ENCODE peak calls at places on chromosomes 6 and 20, in five cellular contexts. T, O, R, A and W are unnamed samples.

GRCh38 chr6:11732036-11732545 is 46.5 kb downstream of the ADTRP start:
- DNase-seq in T (no peak), O (no peak), R (peak; percentile 93), A (peak; percentile 63), W (peak; percentile 80)

GRCh38 chr6:33384581-33385020 is 7.0 kb upstream of the KIFC1 start:
- DNase-seq in T (peak; percentile 72), O (no peak), R (no peak), A (no peak), W (no peak)

GRCh38 chr6:14464049-14464448 is 346.5 kb downstream of the CD83 start:
- DNase-seq in T (no peak), O (no peak), R (no peak), A (no peak), W (no peak)

GRCh38 chr20:15673206-15673605 is 900.0 kb downstream of the KIF16B start:
- DNase-seq in T (no peak), O (no peak), R (no peak), A (no peak), W (no peak)

GRCh38 chr6:26521485-26522391 is 16.4 kb upstream of the HMGN4 start:
- DNase-seq in T (no peak), O (peak; percentile 70), R (peak; percentile 69), A (peak; percentile 81), W (peak; percentile 82)

GRCh38 chr6:170291271-170292110 is 613 bp upstream of the DLL1 start:
- DNase-seq in T (no peak), O (no peak), R (peak; percentile 63), A (peak; percentile 82), W (peak; percentile 59)

GRCh38 chr6:107957909-107958688 is at the start of gene SEC63:
- DNase-seq in T (peak; percentile 93), O (peak; percentile 96), R (peak; percentile 95), A (peak; percentile 97), W (peak; percentile 98)

GRCh38 chr6:128474481-128474880 is 45.9 kb downstream of the PTPRK start:
- DNase-seq in T (no peak), O (no peak), R (no peak), A (no peak), W (no peak)

GRCh38 chr6:108115598-108116058 is 41.1 kb upstream of the OSTM1 start:
- DNase-seq in T (peak; percentile 41), O (no peak), R (peak; percentile 26), A (no peak), W (peak; percentile 41)

GRCh38 chr6:4612636-4613171 is 163.5 kb upstream of the CDYL start:
- DNase-seq in T (no peak), O (no peak), R (peak; percentile 40), A (no peak), W (no peak)

GRCh38 chr20:53907968-53908751 is 162.2 kb downstream of the BCAS1 start:
- DNase-seq in T (no peak), O (no peak), R (no peak), A (no peak), W (no peak)

GRCh38 chr20:1626528-1627192 is 6.9 kb upstream of the SIRPB1 start:
- DNase-seq in T (no peak), O (no peak), R (no peak), A (no peak), W (no peak)

GRCh38 chr20:59584278-59584925 is 19.9 kb upstream of the PHACTR3 start:
- DNase-seq in T (no peak), O (no peak), R (no peak), A (no peak), W (no peak)

GRCh38 chr6:114339706-114340105 is 3.1 kb downstream of the HS3ST5 start:
- DNase-seq in T (no peak), O (no peak), R (no peak), A (no peak), W (no peak)

GRCh38 chr20:36085686-36086267 is 68.8 kb upstream of the EPB41L1 start:
- DNase-seq in T (peak; percentile 84), O (no peak), R (no peak), A (no peak), W (peak; percentile 68)

GRCh38 chr6:157990321-157991066 is 8.8 kb downstream of the SYNJ2 start:
- DNase-seq in T (no peak), O (peak; percentile 14), R (no peak), A (no peak), W (no peak)

DNA sequence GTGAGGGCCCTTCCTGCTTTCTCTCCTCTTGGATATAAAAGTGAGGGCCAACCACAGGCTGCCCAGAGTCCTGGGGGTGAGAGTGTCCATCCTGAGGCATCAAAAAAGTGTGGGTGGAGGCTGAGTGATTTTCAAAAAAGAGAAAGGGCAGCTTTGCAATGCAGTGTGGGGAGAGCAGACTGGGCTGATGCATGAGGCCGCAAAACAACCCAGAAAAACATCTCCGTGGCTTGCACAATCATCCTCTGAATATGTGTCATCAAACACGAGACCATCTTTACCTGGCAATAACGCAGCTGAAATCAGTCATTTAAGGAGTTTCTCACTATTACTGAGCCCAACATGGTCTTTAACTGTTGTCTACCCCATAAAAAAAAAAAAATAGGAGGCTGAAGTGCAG is 191.2 kb upstream of the SOX4 start:
- DNase-seq in T (no peak), O (no peak), R (peak; percentile 44), A (no peak), W (no peak)
- H3K27ac ChIP-seq in T (no peak overlapping the region), O (no peak overlapping the region), R (no peak overlapping the region), A (no peak overlapping the region), W (no peak overlapping the region)

DNA sequence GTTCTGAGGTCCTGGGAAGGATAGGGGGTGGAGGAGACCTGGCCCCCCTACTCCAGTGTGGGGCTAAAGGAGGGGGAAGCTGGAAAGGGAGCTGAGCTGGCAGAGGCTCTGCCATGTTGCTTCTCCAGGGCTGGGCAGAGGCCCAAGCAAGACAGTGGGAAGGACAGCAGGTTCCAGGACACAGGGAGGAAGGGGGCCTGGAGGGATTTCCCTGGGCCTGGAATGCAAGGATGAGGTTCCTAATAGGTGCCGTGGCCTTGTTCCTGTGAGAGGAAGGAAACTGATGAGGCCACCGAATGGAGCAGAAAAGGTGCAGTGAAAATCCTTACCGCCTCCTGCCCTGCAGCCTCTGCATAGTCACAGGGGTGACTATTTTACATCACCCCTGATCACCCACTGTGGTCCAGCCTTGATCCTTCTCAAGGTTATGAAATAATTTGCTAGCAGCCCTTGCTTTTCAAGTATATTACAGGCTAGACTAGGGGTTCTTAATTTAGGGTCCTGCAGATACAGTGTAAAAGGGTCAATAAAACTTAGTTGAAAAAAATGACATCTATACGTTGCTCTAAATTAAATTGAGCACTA is 45.6 kb upstream of the RNF24 start:
- DNase-seq in T (no peak), O (no peak), R (no peak), A (no peak), W (no peak)
- H3K27ac ChIP-seq in T (no peak overlapping the region), O (no peak overlapping the region), R (no peak overlapping the region), A (peak overlapping the region; percentile 72), W (no peak overlapping the region)

GRCh38 chr6:150294713-150295112 is 74.1 kb upstream of the IYD start:
- DNase-seq in T (no peak), O (no peak), R (no peak), A (no peak), W (no peak)
- H3K27ac ChIP-seq in T (no peak overlapping the region), O (no peak overlapping the region), R (no peak overlapping the region), A (no peak overlapping the region), W (no peak overlapping the region)

DNA sequence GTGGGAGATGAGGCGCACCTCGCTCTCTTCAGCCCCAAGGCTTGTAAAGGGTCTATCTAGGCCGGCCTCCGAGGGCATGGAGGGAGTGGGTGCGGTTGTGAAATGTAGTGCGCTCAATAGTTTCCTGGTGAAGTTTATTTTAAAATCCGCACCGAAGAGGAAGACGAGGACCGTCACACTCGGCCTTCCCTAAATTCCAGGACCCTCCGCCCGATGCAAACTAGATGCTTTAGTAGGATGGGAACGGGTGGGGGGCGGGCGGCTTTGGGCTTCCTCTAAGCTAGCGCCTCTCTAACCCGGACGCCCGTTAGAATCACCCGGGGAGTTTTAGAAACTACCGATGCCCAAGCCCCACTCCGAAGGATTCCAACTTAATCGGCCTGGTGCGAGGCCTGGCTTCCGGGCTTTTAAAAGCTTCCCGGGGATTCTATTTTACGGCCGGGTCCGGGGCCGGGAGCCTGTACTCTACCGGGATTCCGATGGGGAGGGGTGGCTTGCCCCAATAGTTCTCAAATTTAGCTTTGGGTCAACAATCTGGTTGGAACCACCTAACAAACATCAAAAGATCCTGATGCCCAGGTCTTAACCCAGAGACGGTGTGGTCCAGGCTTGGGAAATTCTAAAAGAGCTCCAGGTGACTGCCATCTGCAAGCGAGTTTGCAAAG is 548 bp upstream of the BCAS4 start:
- DNase-seq in T (no peak), O (no peak), R (no peak), A (no peak), W (peak; percentile 24)
- H3K27ac ChIP-seq in T (no peak overlapping the region), O (no peak overlapping the region), R (peak overlapping the region; percentile 43), A (peak overlapping the region; percentile 20), W (no peak overlapping the region)

GRCh38 chr20:50170549-50171220 is 17.2 kb upstream of the PEDS1 start:
- DNase-seq in T (no peak), O (no peak), R (no peak), A (no peak), W (no peak)
- H3K27ac ChIP-seq in T (no peak overlapping the region), O (no peak overlapping the region), R (no peak overlapping the region), A (no peak overlapping the region), W (no peak overlapping the region)

GRCh38 chr20:33669873-33670640 is 3.3 kb downstream of the ACTL10 start:
- DNase-seq in T (no peak), O (no peak), R (no peak), A (no peak), W (no peak)
- H3K27ac ChIP-seq in T (no peak overlapping the region), O (no peak overlapping the region), R (peak overlapping the region; percentile 98), A (no peak overlapping the region), W (no peak overlapping the region)

DNA sequence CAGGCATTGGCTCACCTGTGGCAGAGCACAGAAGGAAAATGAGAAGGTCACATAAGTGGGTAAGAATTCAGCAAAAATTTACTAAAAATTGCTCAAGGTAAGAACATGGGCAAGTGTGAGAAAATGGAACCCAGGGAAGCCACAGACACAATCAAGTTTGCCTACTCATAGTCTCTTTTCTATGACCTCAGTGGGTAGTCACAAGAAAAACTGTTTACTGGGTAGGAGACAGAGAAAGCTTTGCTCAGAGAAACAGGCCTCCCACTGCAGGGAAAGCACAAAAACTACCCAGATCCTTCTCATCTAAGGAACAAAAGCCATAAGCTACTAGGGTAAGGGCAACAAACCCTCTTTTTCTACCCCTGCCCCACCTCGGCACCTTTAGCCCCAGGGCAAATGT is 35.2 kb downstream of the FAM184A start:
- DNase-seq in T (no peak), O (no peak), R (no peak), A (no peak), W (no peak)
- H3K27ac ChIP-seq in T (no peak overlapping the region), O (no peak overlapping the region), R (no peak overlapping the region), A (no peak overlapping the region), W (no peak overlapping the region)

GRCh38 chr6:151349651-151350270 is 41.6 kb downstream of the ZBTB2 start:
- DNase-seq in T (no peak), O (no peak), R (no peak), A (no peak), W (no peak)
- H3K27ac ChIP-seq in T (no peak overlapping the region), O (no peak overlapping the region), R (no peak overlapping the region), A (no peak overlapping the region), W (no peak overlapping the region)

DNA sequence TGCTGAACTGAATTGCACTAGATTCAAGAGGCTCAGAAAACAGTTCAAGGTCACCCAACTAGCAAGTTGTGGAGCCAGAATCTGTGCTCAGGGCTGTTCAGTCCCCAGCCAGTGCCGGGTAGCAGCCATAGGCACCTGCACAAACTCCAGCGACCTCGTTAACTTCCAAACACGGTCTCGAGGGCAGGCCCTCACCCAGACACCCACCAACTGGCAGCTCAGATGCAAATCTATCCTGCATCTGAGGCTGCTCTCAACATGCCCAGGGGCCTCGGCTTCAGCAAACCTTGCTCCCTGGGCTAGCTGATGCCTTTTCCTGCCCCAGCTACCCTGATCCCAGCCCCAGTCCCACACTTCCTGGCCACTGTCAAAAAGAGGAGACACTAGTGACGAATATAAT is 3.7 kb downstream of the JPH2 start:
- DNase-seq in T (no peak), O (no peak), R (no peak), A (no peak), W (no peak)
- H3K27ac ChIP-seq in T (no peak overlapping the region), O (no peak overlapping the region), R (peak overlapping the region; percentile 93), A (peak overlapping the region; percentile 53), W (no peak overlapping the region)

GRCh38 chr6:166244353-166245045 is 63.7 kb downstream of the PRR18 start:
- DNase-seq in T (no peak), O (peak; percentile 56), R (no peak), A (no peak), W (no peak)
- H3K27ac ChIP-seq in T (no peak overlapping the region), O (no peak overlapping the region), R (no peak overlapping the region), A (no peak overlapping the region), W (no peak overlapping the region)